ENCODE peak calls at places on chromosomes 1 and 21, in six cellular contexts. X, E, D, C, F and Q are unnamed samples.

GRCh38 chr1:27887215-27888035 is 15.1 kb downstream of the THEMIS2 start:
- DNase-seq in D (no peak), C (no peak), X (no peak), E (no peak), F (no peak), Q (no peak)

GRCh38 chr1:207847116-207847515 is 63.8 kb downstream of the CD34 start:
- DNase-seq in E (no peak), C (no peak), D (no peak), X (no peak), F (no peak), Q (no peak)

GRCh38 chr1:30604801-30605440 is 118.5 kb downstream of the MATN1 start:
- DNase-seq in D (no peak), E (no peak), F (no peak), C (no peak), X (no peak), Q (no peak)

GRCh38 chr1:58782308-58783089 is 1.3 kb downstream of the JUN start:
- DNase-seq in X (peak), C (peak), F (peak), D (peak), E (peak), Q (peak)

GRCh38 chr1:1941868-1942752 is 23.0 kb upstream of the TMEM52 start:
- DNase-seq in C (no peak), E (no peak), D (peak), X (no peak), F (no peak), Q (peak)

GRCh38 chr1:183734600-183735036 is 70.3 kb upstream of the RGL1 start:
- DNase-seq in F (peak), X (no peak), C (no peak), E (peak), D (no peak), Q (no peak)

GRCh38 chr1:159469921-159470595 is 30.5 kb downstream of the OR10J1 start:
- DNase-seq in C (no peak), X (no peak), D (no peak), E (no peak), F (no peak), Q (no peak)

GRCh38 chr21:46191686-46192575 is 7.7 kb upstream of the SPATC1L start:
- DNase-seq in E (no peak), C (no peak), D (peak), F (no peak), X (no peak), Q (peak)

GRCh38 chr1:2355408-2356261 is 35.7 kb downstream of the MORN1 start:
- DNase-seq in X (no peak), D (no peak), C (no peak), E (no peak), F (no peak), Q (no peak)

GRCh38 chr1:190679032-190679431 is 201.4 kb upstream of the BRINP3 start:
- DNase-seq in C (no peak), X (peak), F (no peak), E (no peak), D (no peak), Q (no peak)

GRCh38 chr21:29130234-29130993 is at the start of gene MAP3K7CL:
- DNase-seq in C (peak), X (no peak), E (peak), D (no peak), F (peak), Q (peak)

GRCh38 chr1:78645728-78646127 is 3.9 kb upstream of the IFI44 start:
- DNase-seq in F (no peak), C (no peak), D (no peak), E (no peak), X (no peak), Q (no peak)

GRCh38 chr1:214404154-214404553 is 123.2 kb downstream of the SMYD2 start:
- DNase-seq in C (no peak), E (no peak), X (no peak), F (no peak), D (no peak), Q (no peak)

GRCh38 chr1:66246371-66247262 is 287.3 kb upstream of the SGIP1 start:
- DNase-seq in E (no peak), X (no peak), C (no peak), D (no peak), F (no peak), Q (no peak)

GRCh38 chr1:228264100-228264816 is 56.4 kb downstream of the OBSCN start:
- DNase-seq in X (no peak), D (no peak), C (no peak), F (no peak), E (no peak), Q (no peak)

GRCh38 chr1:88935522-88936222 is 44.3 kb upstream of the GTF2B start:
- DNase-seq in C (peak), X (peak), F (peak), D (no peak), E (no peak), Q (no peak)

GRCh38 chr1:172823534-172823933 is 164.6 kb downstream of the FASLG start:
- DNase-seq in F (peak), C (no peak), E (no peak), X (no peak), D (no peak), Q (no peak)

GRCh38 chr1:156510709-156511108 is 10.1 kb upstream of the MEF2D start:
- DNase-seq in E (peak), X (no peak), C (no peak), D (no peak), F (no peak), Q (peak)

GRCh38 chr1:228166170-228166936 is 749 bp downstream of the IBA57 start:
- DNase-seq in F (peak), D (no peak), E (peak), X (peak), C (peak), Q (peak)

GRCh38 chr1:36350659-36351171 is 27.3 kb upstream of the EVA1B start:
- DNase-seq in X (peak), D (no peak), F (peak), E (peak), C (no peak), Q (no peak)

GRCh38 chr1:93729502-93729901 is 47.9 kb upstream of the BCAR3 start:
- DNase-seq in C (no peak), E (no peak), F (no peak), D (no peak), X (no peak), Q (no peak)

GRCh38 chr1:246155923-246156322 is 351.2 kb downstream of the SMYD3 start:
- DNase-seq in X (no peak), F (no peak), E (no peak), C (peak), D (no peak), Q (no peak)

GRCh38 chr1:224559971-224560728 is 56.0 kb upstream of the CNIH3 start:
- DNase-seq in D (no peak), C (no peak), X (no peak), E (no peak), F (no peak), Q (no peak)

GRCh38 chr1:17309701-17310640 is 2.0 kb downstream of the PADI4 start:
- DNase-seq in C (no peak), D (no peak), X (no peak), F (no peak), E (no peak), Q (no peak)

GRCh38 chr1:186442651-186443114 is 18.2 kb downstream of the PDC start:
- DNase-seq in D (no peak), X (no peak), E (no peak), F (no peak), C (no peak), Q (no peak)

GRCh38 chr1:85317580-85317979 is 41.1 kb upstream of the BCL10 start:
- DNase-seq in D (no peak), E (no peak), C (no peak), F (no peak), X (no peak), Q (no peak)

GRCh38 chr1:3625151-3625907 is 514 bp downstream of the TPRG1L start:
- DNase-seq in F (no peak), X (peak), D (no peak), E (no peak), C (peak), Q (no peak)

GRCh38 chr1:203454986-203455471 is 20.6 kb upstream of the PRELP start:
- DNase-seq in X (no peak), C (no peak), E (no peak), F (no peak), D (no peak), Q (peak)

GRCh38 chr1:240258910-240259309 is 167.2 kb downstream of the FMN2 start:
- DNase-seq in D (no peak), E (no peak), F (peak), X (no peak), C (no peak), Q (no peak)

GRCh38 chr1:155996166-155996565 is 17.8 kb upstream of the ARHGEF2 start:
- DNase-seq in X (no peak), F (no peak), C (no peak), E (no peak), D (no peak), Q (no peak)

GRCh38 chr1:12019858-12020509 is 686 bp downstream of the MIIP start:
- DNase-seq in F (no peak), X (no peak), C (no peak), D (no peak), E (peak), Q (no peak)

GRCh38 chr1:116066868-116067563 is 44.2 kb upstream of the MAB21L3 start:
- DNase-seq in E (no peak), C (no peak), F (peak), D (no peak), X (no peak), Q (no peak)

GRCh38 chr1:161502641-161503393 is 2.4 kb upstream of the FCGR2A start:
- DNase-seq in E (no peak), F (peak), X (no peak), C (no peak), D (no peak), Q (no peak)

GRCh38 chr21:45361033-45361997 is 43.6 kb upstream of the COL18A1 start:
- DNase-seq in F (no peak), D (no peak), E (no peak), X (no peak), C (no peak), Q (no peak)

GRCh38 chr1:22450421-22451021 is 1.1 kb upstream of the ZBTB40 start:
- DNase-seq in C (no peak), X (no peak), F (no peak), D (no peak), E (no peak), Q (no peak)

GRCh38 chr1:230303822-230304221 is 122.3 kb downstream of the PGBD5 start:
- DNase-seq in X (no peak), F (peak), E (no peak), C (peak), D (no peak), Q (peak)

GRCh38 chr21:38147391-38147790 is 109.4 kb upstream of the KCNJ15 start:
- DNase-seq in E (no peak), D (no peak), X (no peak), C (no peak), F (no peak), Q (no peak)